ENCODE peak calls at places on chromosomes 5 and 9, in six cellular contexts. One of them, this sample, is unnamed.

GRCh38 chr5:179337227-179338122 is 7.8 kb downstream of the ADAMTS2 start:
- DNase-seq in kidney: peak; percentile 39
- DNase-seq in A549: no peak
- DNase-seq in thyroid gland: no peak
- DNase-seq in endothelial cell of umbilical vein: no peak
- DNase-seq in endodermal cell: no peak
- DNase-seq in this sample: no peak

GRCh38 chr9:85688361-85688760 is 53.4 kb downstream of the AGTPBP1 start:
- DNase-seq in kidney: no peak
- DNase-seq in A549: no peak
- DNase-seq in thyroid gland: no peak
- DNase-seq in endothelial cell of umbilical vein: no peak
- DNase-seq in endodermal cell: no peak
- DNase-seq in this sample: no peak

GRCh38 chr9:127979333-127980055 is 1.3 kb downstream of the EEIG1 start:
- DNase-seq in kidney: peak; percentile 87
- DNase-seq in A549: peak; percentile 54
- DNase-seq in thyroid gland: peak; percentile 56
- DNase-seq in endothelial cell of umbilical vein: peak; percentile 51
- DNase-seq in endodermal cell: peak; percentile 83
- DNase-seq in this sample: no peak

GRCh38 chr9:136105398-136106135 is 10.5 kb upstream of the NACC2 start:
- DNase-seq in kidney: peak; percentile 92
- DNase-seq in A549: no peak
- DNase-seq in thyroid gland: no peak
- DNase-seq in endothelial cell of umbilical vein: no peak
- DNase-seq in endodermal cell: no peak
- DNase-seq in this sample: no peak

GRCh38 chr5:178143901-178144300 is 9.8 kb downstream of the NHP2 start:
- DNase-seq in kidney: peak; percentile 90
- DNase-seq in A549: no peak
- DNase-seq in thyroid gland: peak; percentile 24
- DNase-seq in endothelial cell of umbilical vein: no peak
- DNase-seq in endodermal cell: no peak
- DNase-seq in this sample: no peak

GRCh38 chr5:113713051-113713450 is 199.6 kb downstream of the YTHDC2 start:
- DNase-seq in kidney: no peak
- DNase-seq in A549: no peak
- DNase-seq in thyroid gland: no peak
- DNase-seq in endothelial cell of umbilical vein: no peak
- DNase-seq in endodermal cell: no peak
- DNase-seq in this sample: no peak

GRCh38 chr5:154467655-154468354 is 10.2 kb downstream of the HAND1 start:
- DNase-seq in kidney: peak; percentile 85
- DNase-seq in A549: peak; percentile 65
- DNase-seq in thyroid gland: peak; percentile 77
- DNase-seq in endothelial cell of umbilical vein: peak; percentile 56
- DNase-seq in endodermal cell: peak; percentile 95
- DNase-seq in this sample: peak; percentile 74

GRCh38 chr5:59021837-59022514 is 439.1 kb downstream of the RAB3C start:
- DNase-seq in kidney: peak; percentile 78
- DNase-seq in A549: no peak
- DNase-seq in thyroid gland: peak; percentile 69
- DNase-seq in endothelial cell of umbilical vein: no peak
- DNase-seq in endodermal cell: no peak
- DNase-seq in this sample: no peak

GRCh38 chr9:136961279-136962065 is 9.4 kb downstream of the LCN12 start:
- DNase-seq in kidney: no peak
- DNase-seq in A549: no peak
- DNase-seq in thyroid gland: no peak
- DNase-seq in endothelial cell of umbilical vein: no peak
- DNase-seq in endodermal cell: no peak
- DNase-seq in this sample: no peak

GRCh38 chr5:53749611-53750010 is 189.2 kb downstream of the NDUFS4 start:
- DNase-seq in kidney: no peak
- DNase-seq in A549: no peak
- DNase-seq in thyroid gland: no peak
- DNase-seq in endothelial cell of umbilical vein: no peak
- DNase-seq in endodermal cell: no peak
- DNase-seq in this sample: no peak

GRCh38 chr5:163614787-163615186 is 109.4 kb downstream of the MAT2B start:
- DNase-seq in kidney: no peak
- DNase-seq in A549: no peak
- DNase-seq in thyroid gland: no peak
- DNase-seq in endothelial cell of umbilical vein: no peak
- DNase-seq in endodermal cell: no peak
- DNase-seq in this sample: no peak

GRCh38 chr5:110053824-110054223 is 364.1 kb downstream of the MAN2A1 start:
- DNase-seq in kidney: no peak
- DNase-seq in A549: no peak
- DNase-seq in thyroid gland: no peak
- DNase-seq in endothelial cell of umbilical vein: no peak
- DNase-seq in endodermal cell: no peak
- DNase-seq in this sample: no peak

GRCh38 chr5:135094339-135095051 is 60.5 kb upstream of the PITX1 start:
- DNase-seq in kidney: no peak
- DNase-seq in A549: peak; percentile 6
- DNase-seq in thyroid gland: no peak
- DNase-seq in endothelial cell of umbilical vein: no peak
- DNase-seq in endodermal cell: no peak
- DNase-seq in this sample: no peak

DNA sequence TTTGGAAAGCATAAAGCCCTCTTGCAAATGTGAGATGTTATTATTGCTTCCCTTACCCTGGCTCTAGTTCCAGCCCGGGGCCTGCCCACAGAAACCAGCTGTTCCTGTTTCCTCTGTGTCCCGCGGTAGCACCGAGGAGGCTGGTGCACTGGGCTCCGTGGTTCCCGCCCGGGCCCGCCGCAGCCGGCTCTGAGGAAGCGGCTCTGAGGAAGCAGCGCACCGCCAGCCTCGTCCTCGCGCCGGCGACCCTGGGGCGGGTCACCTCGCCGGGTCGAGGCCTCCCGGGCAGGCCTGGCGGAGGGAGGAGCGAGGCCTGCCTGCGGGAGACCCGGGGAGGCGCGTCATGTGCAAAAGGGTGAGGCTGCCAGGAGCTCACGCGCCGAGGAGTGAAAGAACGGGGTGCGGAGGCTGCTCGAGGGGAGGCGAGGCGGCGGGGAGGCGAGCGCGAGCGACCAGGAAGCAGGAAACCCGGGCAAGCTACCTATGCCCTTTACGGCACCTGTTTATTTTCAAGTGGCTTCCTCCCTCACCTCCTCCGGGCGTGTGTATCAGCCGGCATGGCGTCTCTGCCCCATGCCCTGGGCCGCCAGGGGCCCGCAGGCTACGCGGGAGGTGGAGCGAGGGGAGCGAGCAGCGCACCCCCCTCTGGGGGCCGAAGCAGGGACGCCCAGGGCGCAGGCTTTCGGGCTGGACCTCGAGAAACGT is 61.3 kb upstream of the MEGF10 start:
- DNase-seq in kidney: peak; percentile 88
- DNase-seq in A549: peak; percentile 23
- DNase-seq in thyroid gland: peak; percentile 57
- DNase-seq in endothelial cell of umbilical vein: peak; percentile 49
- DNase-seq in endodermal cell: peak; percentile 87
- DNase-seq in this sample: peak; percentile 60
- TF ChIP-seq CTCF in kidney: no peak
- TF ChIP-seq CTCF in A549: no peak
- TF ChIP-seq CTCF in thyroid gland: peak; percentile 23
- TF ChIP-seq CTCF in endothelial cell of umbilical vein: peak; percentile 50
- TF ChIP-seq CTCF in endodermal cell: peak; percentile 51
- TF ChIP-seq CTCF in this sample: peak; percentile 56

GRCh38 chr5:1568201-1568979 is 44.6 kb upstream of the LPCAT1 start:
- DNase-seq in kidney: no peak
- DNase-seq in A549: peak; percentile 86
- DNase-seq in thyroid gland: peak; percentile 49
- DNase-seq in endothelial cell of umbilical vein: peak; percentile 74
- DNase-seq in endodermal cell: no peak
- DNase-seq in this sample: peak; percentile 57

GRCh38 chr5:1564182-1564748 is 40.5 kb upstream of the LPCAT1 start:
- DNase-seq in kidney: no peak
- DNase-seq in A549: no peak
- DNase-seq in thyroid gland: no peak
- DNase-seq in endothelial cell of umbilical vein: peak; percentile 70
- DNase-seq in endodermal cell: no peak
- DNase-seq in this sample: no peak

GRCh38 chr5:1564824-1565736 is 41.3 kb upstream of the LPCAT1 start:
- DNase-seq in kidney: no peak
- DNase-seq in A549: no peak
- DNase-seq in thyroid gland: no peak
- DNase-seq in endothelial cell of umbilical vein: no peak
- DNase-seq in endodermal cell: no peak
- DNase-seq in this sample: no peak

GRCh38 chr5:1563617-1564181 is 39.9 kb upstream of the LPCAT1 start:
- DNase-seq in kidney: no peak
- DNase-seq in A549: no peak
- DNase-seq in thyroid gland: no peak
- DNase-seq in endothelial cell of umbilical vein: no peak
- DNase-seq in endodermal cell: no peak
- DNase-seq in this sample: no peak

GRCh38 chr5:1565737-1566734 is 42.3 kb upstream of the LPCAT1 start:
- DNase-seq in kidney: no peak
- DNase-seq in A549: no peak
- DNase-seq in thyroid gland: no peak
- DNase-seq in endothelial cell of umbilical vein: no peak
- DNase-seq in endodermal cell: no peak
- DNase-seq in this sample: no peak
- H3K4me1 ChIP-seq in kidney: peaks cover 7% of the 10 kb centered on the region
- H3K4me1 ChIP-seq in A549: peaks cover 59% of the 10 kb centered on the region
- H3K4me1 ChIP-seq in thyroid gland: peaks cover 12% of the 10 kb centered on the region
- H3K4me1 ChIP-seq in endothelial cell of umbilical vein: peaks cover 21% of the 10 kb centered on the region
- H3K4me1 ChIP-seq in endodermal cell: no peaks in the 10 kb centered on the region
- H3K4me1 ChIP-seq in this sample: peaks cover 13% of the 10 kb centered on the region

DNA sequence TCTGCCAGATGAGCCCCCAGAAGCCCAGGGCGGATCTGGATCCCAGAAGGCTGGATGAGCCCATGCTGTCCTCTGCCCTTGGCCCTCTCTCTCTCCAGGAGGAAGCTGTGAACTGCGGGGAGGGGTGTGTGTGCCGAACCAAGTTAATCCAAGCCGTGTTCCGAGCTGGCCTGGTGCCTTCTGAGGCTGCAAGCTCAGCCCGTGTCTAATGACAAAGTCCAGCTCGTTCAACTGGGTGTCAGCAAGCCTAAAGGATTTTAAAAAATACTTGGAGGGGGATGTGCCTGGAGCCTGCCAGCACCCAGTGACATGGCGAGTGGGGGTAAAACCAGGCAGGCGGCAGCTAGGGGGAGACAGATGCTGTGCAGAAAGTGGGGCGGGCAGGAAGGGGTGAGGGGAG is 8.0 kb downstream of the STC2 start:
- DNase-seq in kidney: peak; percentile 82
- DNase-seq in A549: no peak
- DNase-seq in thyroid gland: no peak
- DNase-seq in endothelial cell of umbilical vein: no peak
- DNase-seq in endodermal cell: peak; percentile 53
- DNase-seq in this sample: peak; percentile 26
- TF ChIP-seq CTCF in kidney: peak; percentile 9
- TF ChIP-seq CTCF in A549: no peak
- TF ChIP-seq CTCF in thyroid gland: no peak
- TF ChIP-seq CTCF in endothelial cell of umbilical vein: no peak
- TF ChIP-seq CTCF in endodermal cell: peak; percentile 30
- TF ChIP-seq CTCF in this sample: peak; percentile 2

GRCh38 chr5:2738700-2739359 is 12.6 kb downstream of the IRX2 start:
- DNase-seq in kidney: peak; percentile 76
- DNase-seq in A549: no peak
- DNase-seq in thyroid gland: no peak
- DNase-seq in endothelial cell of umbilical vein: no peak
- DNase-seq in endodermal cell: peak; percentile 81
- DNase-seq in this sample: no peak

GRCh38 chr5:2740849-2741555 is 10.5 kb downstream of the IRX2 start:
- DNase-seq in kidney: no peak
- DNase-seq in A549: no peak
- DNase-seq in thyroid gland: no peak
- DNase-seq in endothelial cell of umbilical vein: no peak
- DNase-seq in endodermal cell: no peak
- DNase-seq in this sample: no peak

GRCh38 chr5:2739360-2740050 is 12.0 kb downstream of the IRX2 start:
- DNase-seq in kidney: no peak
- DNase-seq in A549: no peak
- DNase-seq in thyroid gland: no peak
- DNase-seq in endothelial cell of umbilical vein: no peak
- DNase-seq in endodermal cell: peak; percentile 83
- DNase-seq in this sample: no peak

GRCh38 chr5:2741946-2742345 is 9.5 kb downstream of the IRX2 start:
- DNase-seq in kidney: no peak
- DNase-seq in A549: no peak
- DNase-seq in thyroid gland: no peak
- DNase-seq in endothelial cell of umbilical vein: no peak
- DNase-seq in endodermal cell: peak; percentile 17
- DNase-seq in this sample: no peak

GRCh38 chr5:2740051-2740848 is 11.2 kb downstream of the IRX2 start:
- DNase-seq in kidney: no peak
- DNase-seq in A549: no peak
- DNase-seq in thyroid gland: no peak
- DNase-seq in endothelial cell of umbilical vein: no peak
- DNase-seq in endodermal cell: peak; percentile 82
- DNase-seq in this sample: no peak
- H3K4me1 ChIP-seq in kidney: no peaks in the 10 kb centered on the region
- H3K4me1 ChIP-seq in A549: no peaks in the 10 kb centered on the region
- H3K4me1 ChIP-seq in thyroid gland: no peaks in the 10 kb centered on the region
- H3K4me1 ChIP-seq in endothelial cell of umbilical vein: no peaks in the 10 kb centered on the region
- H3K4me1 ChIP-seq in endodermal cell: no peaks in the 10 kb centered on the region
- H3K4me1 ChIP-seq in this sample: peaks cover 16% of the 10 kb centered on the region

DNA sequence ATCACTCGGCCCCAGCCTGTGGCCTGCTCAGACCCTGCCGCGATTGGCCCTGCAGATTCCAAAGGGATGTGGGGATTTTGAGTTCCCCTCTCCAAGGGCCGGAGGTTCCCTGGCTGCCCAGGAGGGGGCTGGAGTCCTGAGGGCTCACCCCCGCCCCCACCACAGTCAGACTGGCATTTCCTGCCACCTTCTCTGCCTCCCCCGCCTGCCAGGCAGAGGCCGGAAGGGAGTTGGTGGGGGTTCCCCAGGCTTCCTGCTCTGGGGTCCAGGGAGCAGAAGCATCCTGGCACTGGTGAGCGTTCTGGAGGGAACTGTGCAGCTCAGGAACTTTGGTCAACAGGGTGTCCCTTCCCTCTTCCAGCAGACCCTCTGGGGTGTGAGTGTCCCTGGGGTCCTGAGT is 70.6 kb downstream of the RXRA start:
- DNase-seq in kidney: no peak
- DNase-seq in A549: no peak
- DNase-seq in thyroid gland: no peak
- DNase-seq in endothelial cell of umbilical vein: peak; percentile 47
- DNase-seq in endodermal cell: no peak
- DNase-seq in this sample: no peak
- TF ChIP-seq CTCF in kidney: no peak
- TF ChIP-seq CTCF in A549: no peak
- TF ChIP-seq CTCF in thyroid gland: no peak
- TF ChIP-seq CTCF in endothelial cell of umbilical vein: peak; percentile 22
- TF ChIP-seq CTCF in endodermal cell: no peak
- TF ChIP-seq CTCF in this sample: no peak